ENCODE peak calls at places on chromosomes 4 and X, in ten cellular contexts. Y is RKO; T is GM04504; U is PC-3; K is breast epithelium; D is germinal center; Q is NCI-H1436; P is stimulated activated CD4-positive, alpha-beta T cell treated with anti-CD3 and anti-CD28 coated beads, Interleukin-4, amount 100 ng/mL, for 24 hours; N is H9; J is stimulated activated naive CD8-positive, alpha-beta T cell treated with anti-CD3 and anti-CD28 coated beads, Interleukin-15, amount 100 ng/mL, for 72 hours. S is an unnamed sample.
A peak's percentile ranks its signal among the peaks of the same experiment; 100 is the strongest.

GRCh38 chr4:105241456-105241855 is 94.8 kb downstream of the TET2 start:
- DNase-seq in Y (no peak), T (no peak), U (no peak), K (peak; percentile 19), D (no peak), Q (no peak), P (no peak), N (no peak), J (no peak), S (no peak)

GRCh38 chrX:79524642-79525041 is 157.5 kb upstream of the ITM2A start:
- DNase-seq in Y (peak; percentile 40), T (no peak), U (peak; percentile 14), K (no peak), D (no peak), Q (no peak), P (no peak), N (no peak), J (no peak), S (peak; percentile 18)

GRCh38 chrX:73577368-73577767 is 14.4 kb downstream of the CHIC1 start:
- DNase-seq in Y (peak; percentile 91), T (peak; percentile 40), U (peak; percentile 78), K (no peak), D (no peak), Q (no peak), P (no peak), N (no peak), J (no peak), S (no peak)

GRCh38 chr4:10664408-10664807 is 20.2 kb downstream of the CLNK start:
- DNase-seq in Y (no peak), T (no peak), U (peak; percentile 46), K (peak; percentile 51), D (no peak), Q (no peak), P (no peak), N (no peak), J (no peak), S (no peak)

GRCh38 chr4:177558995-177559394 is 116.8 kb upstream of the AGA start:
- DNase-seq in Y (no peak), T (no peak), U (no peak), K (no peak), D (no peak), Q (no peak), P (no peak), N (peak; percentile 43), J (no peak), S (no peak)

GRCh38 chrX:29348288-29348687 is 761.0 kb downstream of the IL1RAPL1 start:
- DNase-seq in Y (no peak), T (no peak), U (no peak), K (no peak), D (no peak), Q (no peak), P (no peak), N (no peak), J (no peak), S (no peak)

GRCh38 chr4:37891221-37892159 is 606 bp downstream of the TBC1D1 start:
- DNase-seq in Y (peak; percentile 63), T (no peak), U (no peak), K (no peak), D (peak; percentile 71), Q (peak; percentile 17), P (peak; percentile 45), N (peak; percentile 46), J (peak; percentile 82), S (peak; percentile 74)

GRCh38 chrX:115940888-115941332 is 229.6 kb upstream of the AGTR2 start:
- DNase-seq in Y (peak; percentile 73), T (peak; percentile 46), U (peak; percentile 81), K (peak; percentile 74), D (peak; percentile 45), Q (peak; percentile 67), P (no peak), N (peak; percentile 68), J (no peak), S (peak; percentile 91)

GRCh38 chrX:131802836-131803626 is 220.1 kb upstream of the STK26 start:
- DNase-seq in Y (no peak), T (peak; percentile 48), U (peak; percentile 63), K (peak; percentile 80), D (peak; percentile 27), Q (no peak), P (peak; percentile 28), N (no peak), J (no peak), S (peak; percentile 88)

GRCh38 chr4:6785572-6785925 is 3.0 kb downstream of the KIAA0232 start:
- DNase-seq in Y (no peak), T (no peak), U (no peak), K (no peak), D (no peak), Q (no peak), P (no peak), N (no peak), J (no peak), S (no peak)

GRCh38 chrX:41405551-41405950 is 41.6 kb upstream of the NYX start:
- DNase-seq in Y (no peak), T (no peak), U (no peak), K (no peak), D (no peak), Q (no peak), P (no peak), N (no peak), J (no peak), S (no peak)

GRCh38 chr4:8871417-8872401 is at the start of gene HMX1:
- DNase-seq in Y (no peak), T (no peak), U (no peak), K (no peak), D (peak; percentile 20), Q (no peak), P (no peak), N (peak; percentile 80), J (no peak), S (no peak)

GRCh38 chrX:118261136-118261535 is 84.8 kb upstream of the WDR44 start:
- DNase-seq in Y (no peak), T (no peak), U (no peak), K (no peak), D (no peak), Q (no peak), P (no peak), N (no peak), J (no peak), S (no peak)

GRCh38 chr4:81723927-81724587 is 252.3 kb upstream of the RASGEF1B start:
- DNase-seq in Y (no peak), T (no peak), U (no peak), K (peak; percentile 22), D (no peak), Q (no peak), P (peak; percentile 15), N (no peak), J (no peak), S (peak; percentile 47)

GRCh38 chr4:121138445-121138844 is 25.7 kb downstream of the TNIP3 start:
- DNase-seq in Y (no peak), T (no peak), U (no peak), K (no peak), D (no peak), Q (no peak), P (no peak), N (no peak), J (no peak), S (no peak)

GRCh38 chr4:184728858-184729257 is 5.0 kb downstream of the CENPU start:
- DNase-seq in Y (no peak), T (no peak), U (peak; percentile 35), K (no peak), D (no peak), Q (no peak), P (no peak), N (no peak), J (no peak), S (no peak)

S was measured in RPMI8226.